ENCODE peak calls at places on chromosomes 3 and 15, in seven cellular contexts. One of them, this sample, is unnamed.

GRCh38 chr3:190003730-190004129 is 117.0 kb downstream of the P3H2 start:
- DNase-seq in mucosa of descending colon: no peak
- DNase-seq in GM23248: peak
- DNase-seq in central memory CD8-positive, alpha-beta T cell: no peak
- DNase-seq in DMS153: no peak
- DNase-seq in anterior cingulate cortex: no peak
- DNase-seq in KBM-7: no peak
- DNase-seq in this sample: no peak

GRCh38 chr3:87145553-87145952 is 81.6 kb upstream of the CHMP2B start:
- DNase-seq in mucosa of descending colon: peak
- DNase-seq in GM23248: peak
- DNase-seq in KBM-7: peak
- DNase-seq in DMS153: peak
- DNase-seq in central memory CD8-positive, alpha-beta T cell: no peak
- DNase-seq in anterior cingulate cortex: no peak
- DNase-seq in this sample: peak

GRCh38 chr15:63250312-63250965 is 27.0 kb upstream of the APH1B start:
- DNase-seq in anterior cingulate cortex: no peak
- DNase-seq in DMS153: no peak
- DNase-seq in KBM-7: no peak
- DNase-seq in GM23248: peak
- DNase-seq in mucosa of descending colon: no peak
- DNase-seq in central memory CD8-positive, alpha-beta T cell: no peak
- DNase-seq in this sample: no peak

GRCh38 chr15:88788816-88789215 is 14.4 kb upstream of the ACAN start:
- DNase-seq in central memory CD8-positive, alpha-beta T cell: no peak
- DNase-seq in DMS153: no peak
- DNase-seq in anterior cingulate cortex: no peak
- DNase-seq in GM23248: no peak
- DNase-seq in mucosa of descending colon: no peak
- DNase-seq in KBM-7: no peak
- DNase-seq in this sample: no peak

GRCh38 chr15:56243117-56243773 is 434 bp downstream of the RFX7 start:
- DNase-seq in anterior cingulate cortex: peak
- DNase-seq in mucosa of descending colon: peak
- DNase-seq in KBM-7: peak
- DNase-seq in DMS153: no peak
- DNase-seq in central memory CD8-positive, alpha-beta T cell: no peak
- DNase-seq in GM23248: peak
- DNase-seq in this sample: peak

GRCh38 chr3:13152826-13153710 is 79.8 kb upstream of the IQSEC1 start:
- DNase-seq in anterior cingulate cortex: no peak
- DNase-seq in KBM-7: no peak
- DNase-seq in DMS153: no peak
- DNase-seq in mucosa of descending colon: no peak
- DNase-seq in GM23248: no peak
- DNase-seq in central memory CD8-positive, alpha-beta T cell: no peak
- DNase-seq in this sample: no peak

GRCh38 chr3:4401441-4401840 is 65.6 kb downstream of the SUMF1 start:
- DNase-seq in GM23248: no peak
- DNase-seq in mucosa of descending colon: no peak
- DNase-seq in anterior cingulate cortex: no peak
- DNase-seq in central memory CD8-positive, alpha-beta T cell: no peak
- DNase-seq in KBM-7: no peak
- DNase-seq in DMS153: no peak
- DNase-seq in this sample: no peak

GRCh38 chr3:62718515-62719320 is 156.5 kb downstream of the CADPS start:
- DNase-seq in DMS153: no peak
- DNase-seq in mucosa of descending colon: no peak
- DNase-seq in GM23248: peak
- DNase-seq in anterior cingulate cortex: peak
- DNase-seq in KBM-7: no peak
- DNase-seq in central memory CD8-positive, alpha-beta T cell: no peak
- DNase-seq in this sample: no peak

GRCh38 chr3:140708815-140709214 is 31.0 kb downstream of the TRIM42 start:
- DNase-seq in KBM-7: no peak
- DNase-seq in mucosa of descending colon: no peak
- DNase-seq in anterior cingulate cortex: no peak
- DNase-seq in central memory CD8-positive, alpha-beta T cell: no peak
- DNase-seq in DMS153: no peak
- DNase-seq in GM23248: no peak
- DNase-seq in this sample: no peak

GRCh38 chr3:12954891-12955650 is 113.7 kb upstream of the RPL32 start:
- DNase-seq in KBM-7: no peak
- DNase-seq in GM23248: peak
- DNase-seq in central memory CD8-positive, alpha-beta T cell: no peak
- DNase-seq in anterior cingulate cortex: peak
- DNase-seq in mucosa of descending colon: peak
- DNase-seq in DMS153: no peak
- DNase-seq in this sample: peak

GRCh38 chr15:71458089-71458660 is 342.9 kb downstream of the THSD4 start:
- DNase-seq in KBM-7: no peak
- DNase-seq in mucosa of descending colon: no peak
- DNase-seq in anterior cingulate cortex: no peak
- DNase-seq in GM23248: no peak
- DNase-seq in DMS153: no peak
- DNase-seq in central memory CD8-positive, alpha-beta T cell: no peak
- DNase-seq in this sample: no peak

GRCh38 chr3:124504332-124505059 is 225.8 kb upstream of the UMPS start:
- DNase-seq in DMS153: no peak
- DNase-seq in anterior cingulate cortex: no peak
- DNase-seq in GM23248: peak
- DNase-seq in mucosa of descending colon: no peak
- DNase-seq in KBM-7: no peak
- DNase-seq in central memory CD8-positive, alpha-beta T cell: no peak
- DNase-seq in this sample: no peak

GRCh38 chr15:50166216-50166615 is 15.8 kb upstream of the SLC27A2 start:
- DNase-seq in mucosa of descending colon: no peak
- DNase-seq in central memory CD8-positive, alpha-beta T cell: no peak
- DNase-seq in KBM-7: no peak
- DNase-seq in GM23248: peak
- DNase-seq in DMS153: no peak
- DNase-seq in anterior cingulate cortex: no peak
- DNase-seq in this sample: no peak

GRCh38 chr3:101017048-101017447 is 23.8 kb upstream of the ABI3BP start:
- DNase-seq in DMS153: no peak
- DNase-seq in mucosa of descending colon: no peak
- DNase-seq in GM23248: peak
- DNase-seq in anterior cingulate cortex: no peak
- DNase-seq in central memory CD8-positive, alpha-beta T cell: no peak
- DNase-seq in KBM-7: no peak
- DNase-seq in this sample: no peak

GRCh38 chr3:195135921-195136320 is 135.0 kb downstream of the XXYLT1 start:
- DNase-seq in KBM-7: no peak
- DNase-seq in central memory CD8-positive, alpha-beta T cell: no peak
- DNase-seq in GM23248: no peak
- DNase-seq in DMS153: no peak
- DNase-seq in mucosa of descending colon: no peak
- DNase-seq in anterior cingulate cortex: no peak
- DNase-seq in this sample: no peak

GRCh38 chr3:13879102-13879945 is 547 bp downstream of the WNT7A start:
- DNase-seq in DMS153: no peak
- DNase-seq in mucosa of descending colon: no peak
- DNase-seq in GM23248: no peak
- DNase-seq in anterior cingulate cortex: no peak
- DNase-seq in KBM-7: no peak
- DNase-seq in central memory CD8-positive, alpha-beta T cell: no peak
- DNase-seq in this sample: no peak

GRCh38 chr3:24683511-24684384 is 189.1 kb upstream of the THRB start:
- DNase-seq in GM23248: peak
- DNase-seq in central memory CD8-positive, alpha-beta T cell: no peak
- DNase-seq in mucosa of descending colon: peak
- DNase-seq in anterior cingulate cortex: no peak
- DNase-seq in KBM-7: peak
- DNase-seq in DMS153: no peak
- DNase-seq in this sample: no peak

GRCh38 chr3:15451468-15452113 is 24.2 kb downstream of the EAF1 start:
- DNase-seq in GM23248: no peak
- DNase-seq in DMS153: no peak
- DNase-seq in central memory CD8-positive, alpha-beta T cell: no peak
- DNase-seq in KBM-7: no peak
- DNase-seq in mucosa of descending colon: no peak
- DNase-seq in anterior cingulate cortex: no peak
- DNase-seq in this sample: no peak

GRCh38 chr15:90286678-90287077 is 21.2 kb downstream of the NGRN start:
- DNase-seq in central memory CD8-positive, alpha-beta T cell: no peak
- DNase-seq in mucosa of descending colon: no peak
- DNase-seq in GM23248: peak
- DNase-seq in anterior cingulate cortex: no peak
- DNase-seq in DMS153: no peak
- DNase-seq in KBM-7: peak
- DNase-seq in this sample: peak

GRCh38 chr15:78223396-78224023 is 10.9 kb downstream of the ACSBG1 start:
- DNase-seq in KBM-7: no peak
- DNase-seq in DMS153: no peak
- DNase-seq in central memory CD8-positive, alpha-beta T cell: no peak
- DNase-seq in mucosa of descending colon: no peak
- DNase-seq in GM23248: peak
- DNase-seq in anterior cingulate cortex: no peak
- DNase-seq in this sample: no peak